ENCODE peak calls at places on chromosomes 4 and X, in four cellular contexts. H, E, Z and L are unnamed samples.

GRCh38 chrX:16185725-16186136 is 18.4 kb downstream of the MAGEB17 start:
- DNase-seq in H (no peak), E (peak), Z (no peak), L (no peak)

GRCh38 chrX:75609361-75609760 is 86.5 kb upstream of the ZDHHC15 start:
- DNase-seq in H (no peak), E (no peak), Z (no peak), L (no peak)

GRCh38 chr4:2337896-2338295 is 76.0 kb upstream of the MXD4 start:
- DNase-seq in H (no peak), E (no peak), Z (no peak), L (peak)

GRCh38 chr4:77201343-77201742 is 44.3 kb downstream of the CCNG2 start:
- DNase-seq in H (no peak), E (no peak), Z (no peak), L (no peak)

GRCh38 chr4:153758688-153759406 is 977 bp downstream of the RNF175 start:
- DNase-seq in H (no peak), E (no peak), Z (no peak), L (no peak)

GRCh38 chrX:26918633-26919032 is 544.5 kb downstream of the PPP4R3C start:
- DNase-seq in H (no peak), E (no peak), Z (peak), L (peak)

GRCh38 chrX:20829665-20830481 is 544.3 kb upstream of the CNKSR2 start:
- DNase-seq in H (no peak), E (no peak), Z (no peak), L (no peak)

GRCh38 chrX:51760657-51761056 is 17.4 kb downstream of the GSPT2 start:
- DNase-seq in H (no peak), E (no peak), Z (no peak), L (no peak)

GRCh38 chr4:26525136-26525535 is 34.9 kb upstream of the CCKAR start:
- DNase-seq in H (no peak), E (no peak), Z (no peak), L (no peak)

GRCh38 chr4:138775890-138776289 is 239.7 kb upstream of the NOCT start:
- DNase-seq in H (no peak), E (peak), Z (no peak), L (no peak)

GRCh38 chr4:113574636-113575103 is 186.9 kb downstream of the CAMK2D start:
- DNase-seq in H (no peak), E (no peak), Z (no peak), L (no peak)

GRCh38 chrX:13254076-13254785 is 65.6 kb downstream of the ATXN3L start:
- DNase-seq in H (no peak), E (peak), Z (peak), L (no peak)

GRCh38 chrX:6861456-6861855 is 286.1 kb upstream of the STS start:
- DNase-seq in H (no peak), E (no peak), Z (no peak), L (no peak)

GRCh38 chrX:22690116-22690515 is 309.6 kb upstream of the DDX53 start:
- DNase-seq in H (no peak), E (no peak), Z (no peak), L (no peak)

GRCh38 chr4:20172070-20172760 is 79.5 kb upstream of the SLIT2 start:
- DNase-seq in H (no peak), E (no peak), Z (no peak), L (no peak)

GRCh38 chr4:945274-946102 is 13.2 kb downstream of the TMEM175 start:
- DNase-seq in H (no peak), E (no peak), Z (peak), L (no peak)

GRCh38 chr4:155974476-155974749 is 20.7 kb upstream of the CTSO start:
- DNase-seq in H (no peak), E (peak), Z (no peak), L (no peak)

GRCh38 chr4:963276-964225 is 9.8 kb downstream of the DGKQ start:
- DNase-seq in H (no peak), E (no peak), Z (no peak), L (no peak)

GRCh38 chrX:47351706-47352105 is 18.7 kb upstream of the ZNF157 start:
- DNase-seq in H (no peak), E (no peak), Z (no peak), L (no peak)

GRCh38 chr4:23881052-23881501 is 8.8 kb downstream of the PPARGC1A start:
- DNase-seq in H (no peak), E (no peak), Z (peak), L (no peak)

DNA sequence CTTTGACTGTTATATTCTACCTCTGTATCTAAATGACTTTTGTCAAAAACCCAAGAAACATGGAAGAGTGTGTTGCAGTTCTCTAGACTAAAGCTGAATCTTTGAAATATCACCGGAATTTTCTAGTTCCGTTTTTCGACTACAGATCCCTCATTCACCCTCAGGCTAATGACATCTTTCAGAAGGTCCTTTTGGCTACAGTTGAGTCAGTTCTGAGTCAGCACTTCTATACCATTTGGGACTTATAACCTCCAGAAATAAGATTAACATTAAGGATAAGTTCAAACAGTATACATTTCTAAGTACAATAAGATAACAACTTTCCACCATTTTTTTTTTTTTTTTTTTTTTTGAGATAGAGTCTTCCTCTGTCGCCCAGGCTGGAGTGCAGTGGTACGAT is 331.0 kb upstream of the CPXCR1 start:
- DNase-seq in H (no peak), E (no peak), Z (no peak), L (no peak)
- TF ChIP-seq SUZ12 in H (no peak), E (no peak), Z (no peak), L (no peak)

GRCh38 chr4:17578482-17578891 is 1.5 kb downstream of the LAP3 start:
- DNase-seq in H (no peak), E (peak), Z (no peak), L (no peak)
- TF ChIP-seq SP1 in H (no peak), E (no peak), Z (no peak), L (no peak)

GRCh38 chrX:103932133-103932532 is 30.3 kb upstream of the TMSB15B start:
- DNase-seq in H (no peak), E (no peak), Z (no peak), L (no peak)
- TF ChIP-seq SUZ12 in H (no peak), E (no peak), Z (no peak), L (no peak)

DNA sequence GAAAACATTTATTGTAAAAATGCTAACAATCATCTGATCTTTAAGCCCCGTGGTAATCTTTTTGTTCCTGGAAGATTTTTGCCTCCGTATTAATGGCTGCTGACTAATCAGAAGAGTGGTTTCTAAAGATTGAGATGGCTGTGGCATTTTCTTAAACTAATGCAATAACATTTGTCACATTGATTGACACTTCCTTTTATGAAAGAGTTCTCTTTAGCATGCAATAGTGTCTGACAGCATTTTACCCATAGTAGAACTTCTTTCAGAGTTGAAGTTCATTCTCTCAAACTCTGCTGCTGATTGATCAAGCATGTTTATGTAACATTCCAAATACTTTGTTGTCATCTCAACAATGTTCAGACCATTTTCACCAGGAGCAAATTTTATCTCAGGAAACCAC is 26.8 kb upstream of the UGT2B4 start:
- DNase-seq in H (no peak), E (no peak), Z (no peak), L (no peak)
- TF ChIP-seq SP1 in H (no peak), E (no peak), Z (no peak), L (no peak)

GRCh38 chr4:96162631-96163030 is 322.7 kb downstream of the PDHA2 start:
- DNase-seq in H (no peak), E (no peak), Z (no peak), L (no peak)

GRCh38 chr4:96170198-96170597 is 330.3 kb downstream of the PDHA2 start:
- DNase-seq in H (no peak), E (no peak), Z (no peak), L (no peak)

GRCh38 chr4:96166806-96167205 is 326.9 kb downstream of the PDHA2 start:
- DNase-seq in H (no peak), E (no peak), Z (no peak), L (no peak)

DNA sequence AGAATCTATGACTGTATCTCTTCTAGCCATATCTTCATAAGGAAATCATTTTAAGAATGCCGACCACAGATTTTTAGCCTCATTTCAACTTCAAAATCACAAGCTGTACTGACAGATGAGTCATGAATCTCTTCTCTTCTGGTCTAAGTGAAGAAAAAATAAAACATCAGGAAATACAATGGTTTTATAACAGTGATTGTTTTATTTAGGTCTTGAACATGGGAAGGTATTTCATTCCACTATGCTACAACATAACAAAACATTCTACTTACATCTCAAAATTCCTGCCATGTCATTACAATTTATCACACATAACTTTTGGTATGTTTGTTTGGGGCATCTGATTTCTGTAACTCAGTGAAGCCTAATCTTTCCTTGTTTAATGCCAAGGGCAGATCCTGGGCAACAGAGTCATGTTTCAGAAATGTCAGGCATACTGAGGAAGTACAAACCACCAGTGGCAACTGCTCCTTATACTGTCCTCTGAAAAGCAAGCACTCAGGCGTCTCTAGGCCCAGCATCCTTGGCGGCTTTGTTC is 325.0 kb downstream of the PDHA2 start:
- DNase-seq in H (no peak), E (no peak), Z (no peak), L (no peak)
- TF ChIP-seq SUZ12 in H (no peak), E (no peak), Z (no peak), L (no peak)

DNA sequence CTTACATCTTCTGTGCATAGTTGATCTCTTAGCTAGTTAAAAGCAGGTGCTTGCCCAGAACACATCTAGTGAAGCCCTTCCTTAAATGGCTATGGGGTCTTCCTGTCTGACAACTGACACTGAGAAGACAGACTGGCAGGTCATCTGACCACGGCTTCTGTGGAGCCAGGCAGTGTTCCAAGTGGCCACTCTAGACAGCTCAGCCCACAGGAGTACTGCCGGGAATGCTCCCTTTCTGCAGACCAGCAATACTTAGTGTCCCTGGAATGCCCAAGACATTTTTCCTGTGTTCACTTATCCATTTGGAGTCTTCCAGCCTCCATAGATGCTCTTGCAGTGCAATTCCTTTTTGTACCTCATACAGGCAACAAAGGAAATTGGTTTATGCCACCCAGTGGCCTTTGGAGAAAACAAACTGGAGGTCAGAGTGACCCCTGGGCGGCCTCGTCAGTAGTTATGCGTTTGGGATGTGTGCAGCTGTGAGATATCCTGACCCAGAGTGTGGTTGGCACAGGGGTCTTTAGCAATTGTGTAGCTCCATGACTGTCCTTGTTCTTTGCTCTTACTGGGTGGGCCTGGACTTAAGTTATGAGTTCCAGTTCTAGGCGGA is 335.5 kb downstream of the ARHGAP10 start:
- DNase-seq in H (no peak), E (no peak), Z (no peak), L (no peak)
- TF ChIP-seq SP1 in H (no peak), E (no peak), Z (no peak), L (no peak)

GRCh38 chrX:100353326-100353725 is 56.7 kb downstream of the PCDH19 start:
- DNase-seq in H (no peak), E (no peak), Z (no peak), L (no peak)
- TF ChIP-seq SUZ12 in H (no peak), E (no peak), Z (no peak), L (no peak)

DNA sequence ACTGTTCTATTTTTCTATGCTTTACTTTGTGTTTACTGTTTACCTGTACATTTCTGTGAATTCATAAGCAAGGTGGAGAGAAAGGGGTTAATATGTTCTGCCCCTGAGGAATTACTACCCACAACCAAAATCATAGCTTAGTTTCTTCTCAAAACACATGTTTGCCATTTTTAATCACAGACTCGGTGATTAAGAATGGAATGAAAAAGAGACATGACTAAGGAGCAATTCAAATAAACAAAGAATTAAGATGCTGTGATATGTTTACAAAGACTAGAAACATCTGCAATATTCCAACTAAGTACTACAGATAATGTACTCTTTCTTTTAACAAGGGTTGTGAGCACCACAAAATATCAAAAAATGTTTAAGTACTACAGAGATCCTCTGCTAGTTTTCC is 11.7 kb upstream of the FAT4 start:
- DNase-seq in H (no peak), E (no peak), Z (no peak), L (no peak)
- TF ChIP-seq SP1 in H (no peak), E (no peak), Z (no peak), L (no peak)

DNA sequence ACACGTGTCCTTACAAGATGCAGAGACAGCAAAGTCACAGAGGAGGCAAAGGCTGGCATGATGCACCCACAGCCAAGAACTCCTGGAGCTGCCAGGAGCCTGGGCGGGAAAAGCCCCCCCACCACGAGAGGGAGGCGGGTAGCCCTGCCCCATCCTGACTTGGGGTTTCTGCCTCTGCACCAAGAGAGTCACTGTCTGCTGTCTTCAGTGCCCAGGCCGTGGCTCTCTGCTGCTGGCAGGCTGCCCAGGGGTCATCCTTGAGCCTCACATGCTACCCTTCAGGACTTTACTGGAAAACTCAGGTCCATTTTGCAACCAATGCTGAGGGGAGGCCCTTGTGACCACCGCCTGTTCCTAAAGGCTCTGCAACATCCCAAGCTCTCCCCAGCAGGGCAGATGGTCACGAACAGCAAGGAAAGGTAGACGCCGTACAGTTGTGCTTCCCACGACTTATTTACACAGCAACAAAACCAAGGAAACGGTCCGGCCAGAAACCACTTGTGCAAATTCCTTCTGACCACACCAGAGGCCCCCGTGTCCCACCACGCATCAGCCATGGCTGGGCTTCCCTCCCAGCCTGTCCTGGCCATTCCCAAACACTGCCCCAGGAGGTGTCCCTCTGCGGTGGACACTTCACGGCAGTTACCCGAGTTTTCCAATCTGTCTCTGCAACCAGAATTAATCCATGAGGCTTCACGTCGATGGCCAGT is 56.9 kb downstream of the ACOX3 start:
- DNase-seq in H (no peak), E (no peak), Z (no peak), L (no peak)
- TF ChIP-seq SUZ12 in H (no peak), E (no peak), Z (no peak), L (no peak)

DNA sequence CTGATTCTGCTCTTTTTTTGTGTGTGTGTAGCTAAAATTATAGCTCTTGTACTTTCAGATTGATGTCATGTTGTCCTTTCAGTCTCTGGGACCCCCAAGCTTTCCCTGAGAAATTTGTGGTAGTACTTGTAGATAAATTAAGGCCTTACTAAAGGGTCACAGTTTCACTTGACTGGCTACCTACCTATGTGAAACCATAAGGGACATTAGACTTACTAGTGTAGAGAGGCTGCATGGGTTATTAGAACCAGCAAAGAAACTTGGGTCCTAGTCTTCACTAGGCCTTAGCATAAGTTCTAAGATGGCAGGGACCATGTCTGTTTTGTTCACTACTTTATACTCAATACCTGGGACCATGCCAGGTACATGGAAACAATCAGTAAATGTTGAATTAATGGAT is 21.4 kb downstream of the WDR44 start:
- DNase-seq in H (no peak), E (no peak), Z (no peak), L (no peak)
- TF ChIP-seq SP1 in H (no peak), E (no peak), Z (no peak), L (no peak)